ENCODE peak calls at places on chromosome 12, in eight cellular contexts. Q, Z, X, J, I, C, H and K are unnamed samples.
A peak's percentile ranks its signal among the peaks of the same experiment; 100 is the strongest.

GRCh38 chr12:49552014-49552413 is 13.2 kb downstream of the KCNH3 start:
- DNase-seq in Q (no peak), Z (no peak), X (peak; percentile 66), J (no peak), I (no peak), C (no peak), H (no peak), K (no peak)

GRCh38 chr12:124501080-124501642 is 66.3 kb downstream of the NCOR2 start:
- DNase-seq in Q (no peak), Z (no peak), X (no peak), J (no peak), I (peak; percentile 79), C (no peak), H (no peak), K (no peak)

GRCh38 chr12:9118161-9118560 is 2.4 kb upstream of the A2M start:
- DNase-seq in Q (peak; percentile 9), Z (no peak), X (peak; percentile 14), J (peak; percentile 11), I (no peak), C (no peak), H (no peak), K (no peak)

GRCh38 chr12:6626654-6627283 is 9.0 kb downstream of the LPAR5 start:
- DNase-seq in Q (no peak), Z (no peak), X (no peak), J (no peak), I (no peak), C (no peak), H (no peak), K (no peak)

GRCh38 chr12:30415777-30416176 is 279.9 kb downstream of the IPO8 start:
- DNase-seq in Q (no peak), Z (no peak), X (no peak), J (no peak), I (no peak), C (no peak), H (no peak), K (no peak)

GRCh38 chr12:31118347-31118830 is 44.7 kb downstream of the DDX11 start:
- DNase-seq in Q (no peak), Z (peak; percentile 43), X (no peak), J (no peak), I (peak; percentile 79), C (peak; percentile 66), H (peak; percentile 45), K (peak; percentile 16)

GRCh38 chr12:147242-147641 is 66.7 kb downstream of the SLC6A12 start:
- DNase-seq in Q (no peak), Z (no peak), X (no peak), J (no peak), I (no peak), C (no peak), H (no peak), K (no peak)

GRCh38 chr12:116954700-116955381 is 44.1 kb downstream of the FBXW8 start:
- DNase-seq in Q (no peak), Z (no peak), X (peak; percentile 13), J (no peak), I (peak; percentile 43), C (no peak), H (no peak), K (no peak)

GRCh38 chr12:6563448-6564050 is 4.5 kb downstream of the NOP2 start:
- DNase-seq in Q (peak; percentile 28), Z (peak; percentile 46), X (peak; percentile 57), J (peak; percentile 61), I (peak; percentile 93), C (peak; percentile 87), H (peak; percentile 77), K (peak; percentile 30)

GRCh38 chr12:89574736-89575208 is 48.9 kb upstream of the POC1B start:
- DNase-seq in Q (no peak), Z (no peak), X (peak; percentile 23), J (no peak), I (peak; percentile 62), C (peak; percentile 17), H (no peak), K (no peak)

GRCh38 chr12:115037830-115038229 is 353.9 kb upstream of the TBX3 start:
- DNase-seq in Q (no peak), Z (no peak), X (no peak), J (no peak), I (no peak), C (no peak), H (no peak), K (no peak)

GRCh38 chr12:26988703-26989102 is 25.5 kb downstream of the TM7SF3 start:
- DNase-seq in Q (no peak), Z (no peak), X (no peak), J (no peak), I (no peak), C (no peak), H (no peak), K (no peak)

GRCh38 chr12:108201808-108202207 is 72.7 kb downstream of the WSCD2 start:
- DNase-seq in Q (no peak), Z (no peak), X (no peak), J (no peak), I (peak; percentile 80), C (no peak), H (no peak), K (no peak)

GRCh38 chr12:59452746-59453145 is 143.1 kb upstream of the SLC16A7 start:
- DNase-seq in Q (no peak), Z (no peak), X (no peak), J (no peak), I (no peak), C (no peak), H (no peak), K (no peak)

GRCh38 chr12:114658002-114658441 is 26.0 kb downstream of the TBX3 start:
- DNase-seq in Q (no peak), Z (no peak), X (no peak), J (no peak), I (peak; percentile 51), C (no peak), H (no peak), K (no peak)

GRCh38 chr12:106760184-106760531 is 14.3 kb upstream of the RIC8B start:
- DNase-seq in Q (peak; percentile 95), Z (no peak), X (no peak), J (no peak), I (peak; percentile 86), C (peak; percentile 89), H (peak; percentile 84), K (no peak)
- H3K27ac ChIP-seq in Q (peak overlapping the region; percentile 89), Z (no peak overlapping the region), X (no peak overlapping the region), J (peak overlapping the region; percentile 59), I (peak overlapping the region; percentile 98), C (peak overlapping the region; percentile 50), H (peak overlapping the region; percentile 19), K (no peak overlapping the region)

GRCh38 chr12:119959435-119959834 is 29.6 kb upstream of the BICDL1 start:
- DNase-seq in Q (no peak), Z (no peak), X (no peak), J (no peak), I (no peak), C (peak; percentile 21), H (no peak), K (no peak)

GRCh38 chr12:119957135-119957534 is 31.9 kb upstream of the BICDL1 start:
- DNase-seq in Q (no peak), Z (no peak), X (no peak), J (no peak), I (no peak), C (no peak), H (no peak), K (no peak)

GRCh38 chr12:119956047-119956446 is 33.0 kb upstream of the BICDL1 start:
- DNase-seq in Q (no peak), Z (no peak), X (no peak), J (no peak), I (no peak), C (peak; percentile 20), H (no peak), K (no peak)
- TF ChIP-seq CTCF in Q (no peak), Z (no peak), X (no peak), J (no peak), I (no peak), C (peak; percentile 9), H (peak; percentile 27), K (no peak)

GRCh38 chr12:57605308-57606015 is 838 bp downstream of the DTX3 start:
- DNase-seq in Q (no peak), Z (no peak), X (no peak), J (no peak), I (peak; percentile 85), C (peak; percentile 34), H (no peak), K (no peak)

GRCh38 chr12:57602544-57602943 is 2.1 kb upstream of the DTX3 start:
- DNase-seq in Q (no peak), Z (no peak), X (no peak), J (no peak), I (no peak), C (no peak), H (no peak), K (no peak)

GRCh38 chr12:57603323-57603722 is 1.3 kb upstream of the DTX3 start:
- DNase-seq in Q (no peak), Z (no peak), X (no peak), J (no peak), I (no peak), C (no peak), H (no peak), K (no peak)

GRCh38 chr12:57604454-57605307 is at the start of gene DTX3:
- DNase-seq in Q (peak; percentile 26), Z (peak; percentile 65), X (peak; percentile 62), J (peak; percentile 43), I (peak; percentile 87), C (peak; percentile 70), H (peak; percentile 68), K (no peak)

GRCh38 chr12:57603758-57604453 is 718 bp upstream of the DTX3 start:
- DNase-seq in Q (no peak), Z (peak; percentile 76), X (peak; percentile 73), J (peak; percentile 60), I (peak; percentile 83), C (peak; percentile 75), H (peak; percentile 76), K (no peak)
- H3K27ac ChIP-seq in Q (no peak overlapping the region), Z (peak overlapping the region; percentile 96), X (peak overlapping the region; percentile 78), J (peak overlapping the region; percentile 80), I (no peak overlapping the region), C (peak overlapping the region; percentile 48), H (no peak overlapping the region), K (peak overlapping the region; percentile 72)

GRCh38 chr12:105224399-105224798 is 11.6 kb downstream of the APPL2 start:
- DNase-seq in Q (no peak), Z (no peak), X (no peak), J (no peak), I (no peak), C (no peak), H (no peak), K (no peak)

GRCh38 chr12:105225505-105225904 is 10.5 kb downstream of the APPL2 start:
- DNase-seq in Q (peak; percentile 39), Z (no peak), X (no peak), J (no peak), I (no peak), C (no peak), H (no peak), K (no peak)

GRCh38 chr12:105228494-105228893 is 7.5 kb downstream of the APPL2 start:
- DNase-seq in Q (peak; percentile 93), Z (no peak), X (no peak), J (no peak), I (no peak), C (no peak), H (no peak), K (no peak)

GRCh38 chr12:105227879-105228278 is 8.1 kb downstream of the APPL2 start:
- DNase-seq in Q (no peak), Z (no peak), X (no peak), J (no peak), I (no peak), C (no peak), H (no peak), K (no peak)

DNA sequence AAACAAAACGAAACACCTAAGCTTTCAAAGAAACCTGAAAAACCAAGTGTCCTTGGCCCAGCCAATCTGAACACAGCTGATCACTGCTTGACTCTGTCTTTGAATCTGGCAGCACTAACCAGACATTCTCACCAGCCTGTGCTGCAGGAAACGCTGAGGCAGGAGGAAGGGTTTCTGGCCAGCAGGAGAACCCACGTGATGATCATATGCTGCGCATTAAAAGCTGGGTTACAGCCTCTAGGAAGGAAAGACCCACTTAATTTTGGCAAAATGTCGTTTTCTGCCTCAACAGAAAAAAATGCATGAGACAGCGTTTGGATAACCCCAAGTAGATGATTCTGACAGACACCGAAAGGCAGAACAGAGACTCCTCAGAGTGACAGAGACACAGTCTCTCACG is 9.8 kb downstream of the APPL2 start:
- DNase-seq in Q (peak; percentile 93), Z (peak; percentile 79), X (peak; percentile 85), J (peak; percentile 76), I (no peak), C (peak; percentile 9), H (no peak), K (no peak)
- TF ChIP-seq CTCF in Q (no peak), Z (no peak), X (peak; percentile 21), J (no peak), I (no peak), C (no peak), H (no peak), K (no peak)